ENCODE peak calls at places on chromosomes 11 and 22, in eight cellular contexts. B, T, Y, E, D, R, V and P are unnamed samples.

GRCh38 chr11:7612661-7613393 is 60.5 kb downstream of the CYB5R2 start:
- DNase-seq in B (peak; percentile 41), T (no peak), Y (no peak), E (no peak), D (no peak), R (no peak), V (no peak), P (no peak)

GRCh38 chr11:105227363-105227762 is 87.8 kb upstream of the CARD18 start:
- DNase-seq in B (no peak), T (no peak), Y (no peak), E (no peak), D (no peak), R (no peak), V (no peak), P (no peak)

GRCh38 chr11:10751581-10751940 is 515 bp downstream of the CTR9 start:
- DNase-seq in B (no peak), T (peak; percentile 23), Y (no peak), E (no peak), D (no peak), R (no peak), V (no peak), P (no peak)

GRCh38 chr11:62260261-62260953 is 9.6 kb upstream of the SCGB2A2 start:
- DNase-seq in B (peak; percentile 35), T (no peak), Y (no peak), E (no peak), D (no peak), R (no peak), V (no peak), P (no peak)

GRCh38 chr22:29782061-29782845 is 15.1 kb downstream of the UQCR10 start:
- DNase-seq in B (no peak), T (no peak), Y (no peak), E (peak; percentile 61), D (no peak), R (peak; percentile 64), V (no peak), P (no peak)

GRCh38 chr11:31340903-31341572 is 28.5 kb downstream of the DCDC1 start:
- DNase-seq in B (peak; percentile 71), T (no peak), Y (no peak), E (no peak), D (peak; percentile 26), R (no peak), V (no peak), P (no peak)

GRCh38 chr11:11535611-11536010 is 86.2 kb downstream of the GALNT18 start:
- DNase-seq in B (peak; percentile 65), T (no peak), Y (no peak), E (no peak), D (no peak), R (peak; percentile 35), V (no peak), P (no peak)

GRCh38 chr22:40289991-40290459 is 56.3 kb upstream of the ADSL start:
- DNase-seq in B (no peak), T (no peak), Y (no peak), E (no peak), D (no peak), R (no peak), V (peak; percentile 64), P (peak; percentile 86)

GRCh38 chr22:27512283-27512761 is 289.2 kb downstream of the MN1 start:
- DNase-seq in B (no peak), T (peak; percentile 84), Y (peak; percentile 94), E (peak; percentile 20), D (no peak), R (peak; percentile 84), V (no peak), P (no peak)

GRCh38 chr11:117490019-117490679 is 162.5 kb downstream of the CEP164 start:
- DNase-seq in B (no peak), T (no peak), Y (no peak), E (no peak), D (no peak), R (no peak), V (no peak), P (peak; percentile 58)

GRCh38 chr11:119380816-119381185 is 689 bp downstream of the USP2 start:
- DNase-seq in B (peak; percentile 78), T (no peak), Y (no peak), E (no peak), D (no peak), R (no peak), V (no peak), P (no peak)

GRCh38 chr22:42375982-42376381 is 56.2 kb downstream of the NFAM1 start:
- DNase-seq in B (no peak), T (peak; percentile 62), Y (no peak), E (no peak), D (no peak), R (peak; percentile 35), V (no peak), P (peak; percentile 77)

GRCh38 chr11:117217141-117217609 is 14.7 kb downstream of the PCSK7 start:
- DNase-seq in B (peak; percentile 40), T (peak; percentile 18), Y (peak; percentile 69), E (peak; percentile 74), D (no peak), R (peak; percentile 6), V (no peak), P (no peak)

GRCh38 chr11:8800498-8801110 is 110.4 kb upstream of the AKIP1 start:
- DNase-seq in B (peak; percentile 94), T (no peak), Y (no peak), E (no peak), D (no peak), R (no peak), V (no peak), P (no peak)

GRCh38 chr22:50473088-50473487 is 1.7 kb downstream of the SBF1 start:
- DNase-seq in B (peak; percentile 51), T (no peak), Y (no peak), E (no peak), D (peak; percentile 43), R (peak; percentile 11), V (peak; percentile 35), P (peak; percentile 79)

GRCh38 chr22:45248832-45249561 is 8.3 kb upstream of the KIAA0930 start:
- DNase-seq in B (no peak), T (no peak), Y (no peak), E (no peak), D (no peak), R (no peak), V (no peak), P (no peak)

GRCh38 chr22:44818727-44819126 is 66.4 kb downstream of the ARHGAP8 start:
- DNase-seq in B (no peak), T (no peak), Y (peak; percentile 36), E (no peak), D (no peak), R (no peak), V (no peak), P (peak; percentile 36)

GRCh38 chr11:113833151-113833550 is 42.2 kb downstream of the USP28 start:
- DNase-seq in B (no peak), T (no peak), Y (no peak), E (no peak), D (no peak), R (no peak), V (no peak), P (no peak)

GRCh38 chr11:57126766-57127400 is 54.9 kb upstream of the LRRC55 start:
- DNase-seq in B (no peak), T (no peak), Y (no peak), E (no peak), D (no peak), R (no peak), V (no peak), P (no peak)

GRCh38 chr11:75579841-75580240 is 17.8 kb downstream of the SERPINH1 start:
- DNase-seq in B (no peak), T (no peak), Y (no peak), E (no peak), D (no peak), R (no peak), V (no peak), P (no peak)

GRCh38 chr11:62324738-62325556 is 12.3 kb upstream of the ASRGL1 start:
- DNase-seq in B (peak; percentile 86), T (peak; percentile 30), Y (no peak), E (no peak), D (peak; percentile 34), R (peak; percentile 52), V (peak; percentile 7), P (peak; percentile 78)

GRCh38 chr11:90133560-90134145 is 810 bp upstream of the NAALAD2 start:
- DNase-seq in B (peak; percentile 1), T (no peak), Y (no peak), E (no peak), D (no peak), R (no peak), V (no peak), P (no peak)

GRCh38 chr11:90134420-90135003 is at the start of gene NAALAD2:
- DNase-seq in B (peak; percentile 72), T (peak; percentile 38), Y (peak; percentile 77), E (no peak), D (no peak), R (peak; percentile 68), V (no peak), P (peak; percentile 74)

DNA sequence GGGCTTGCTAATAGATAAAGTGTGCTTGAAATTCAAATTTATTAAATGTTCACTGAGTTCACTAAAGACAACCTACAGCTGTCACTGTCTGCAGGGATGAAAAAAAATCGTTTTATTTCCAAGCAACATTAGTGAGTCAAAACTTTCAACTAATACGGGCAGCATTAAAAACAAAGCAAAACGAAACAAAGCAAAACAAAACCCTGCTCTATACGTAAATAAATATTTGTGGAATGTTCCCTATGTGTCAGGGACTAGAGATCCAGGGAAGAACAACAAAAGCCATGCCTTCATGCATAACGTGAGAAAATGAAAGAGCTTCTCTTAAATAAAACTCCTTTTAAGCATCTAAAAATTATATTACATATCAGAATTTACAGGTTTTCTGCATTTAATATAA is 553 bp downstream of the NAALAD2 start:
- DNase-seq in B (peak; percentile 2), T (no peak), Y (no peak), E (no peak), D (no peak), R (no peak), V (no peak), P (no peak)
- H3K4me3 ChIP-seq in B (no peak overlapping the region), T (peak overlapping the region; percentile 53), Y (peak overlapping the region; percentile 25), E (peak overlapping the region; percentile 48), D (no peak overlapping the region), R (peak overlapping the region; percentile 61), V (peak overlapping the region; percentile 14), P (peak overlapping the region; percentile 59)

DNA sequence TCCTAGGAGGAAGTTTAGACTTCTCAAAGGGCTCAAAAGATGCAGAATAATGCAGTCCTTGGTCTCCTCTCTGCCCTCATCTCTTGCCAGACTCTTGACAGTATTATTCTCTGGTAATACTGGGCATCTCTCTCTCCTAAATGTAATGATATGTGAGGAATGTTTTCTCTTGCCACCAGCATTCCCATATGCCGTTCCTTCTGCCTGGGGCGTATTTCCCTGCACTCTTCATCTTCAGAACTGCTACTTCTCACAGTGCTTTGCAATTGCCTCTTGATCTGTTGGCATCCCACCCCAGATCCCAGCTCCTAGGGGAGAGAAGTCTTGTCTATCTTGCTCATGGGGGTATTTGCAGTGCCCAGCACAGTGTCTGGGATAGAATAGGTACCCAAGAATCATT is 107.4 kb downstream of the RASSF10 start:
- DNase-seq in B (no peak), T (no peak), Y (no peak), E (no peak), D (no peak), R (no peak), V (no peak), P (no peak)
- H3K4me1 ChIP-seq in B (peaks cover 6% of the 10 kb centered on the region), T (no peaks in the 10 kb centered on the region), Y (no peaks in the 10 kb centered on the region), E (no peaks in the 10 kb centered on the region), D (peaks cover 26% of the 10 kb centered on the region), R (peaks cover 12% of the 10 kb centered on the region), V (no peaks in the 10 kb centered on the region), P (no peaks in the 10 kb centered on the region)

GRCh38 chr11:126185200-126186030 is 26.0 kb downstream of the RPUSD4 start:
- DNase-seq in B (no peak), T (no peak), Y (peak; percentile 56), E (no peak), D (no peak), R (no peak), V (no peak), P (peak; percentile 48)
- H3K4me3 ChIP-seq in B (no peak overlapping the region), T (no peak overlapping the region), Y (no peak overlapping the region), E (no peak overlapping the region), D (no peak overlapping the region), R (no peak overlapping the region), V (no peak overlapping the region), P (no peak overlapping the region)

GRCh38 chr22:32695451-32695891 is 106.0 kb upstream of the TIMP3 start:
- DNase-seq in B (peak; percentile 59), T (no peak), Y (no peak), E (no peak), D (peak; percentile 21), R (no peak), V (no peak), P (no peak)
- H3K4me1 ChIP-seq in B (no peaks in the 10 kb centered on the region), T (no peaks in the 10 kb centered on the region), Y (no peaks in the 10 kb centered on the region), E (no peaks in the 10 kb centered on the region), D (peaks cover 19% of the 10 kb centered on the region), R (peaks cover 16% of the 10 kb centered on the region), V (no peaks in the 10 kb centered on the region), P (no peaks in the 10 kb centered on the region)